ENCODE peak calls at places on chromosomes 4 and X, in seven cellular contexts. One of them, this sample, is unnamed.

GRCh38 chr4:140240237-140240636 is 86.3 kb upstream of the MAML3 start:
- DNase-seq in D721Med: no peak
- DNase-seq in CD4-positive, CD25-positive, alpha-beta regulatory T cell: no peak
- DNase-seq in T-helper 2 cell: no peak
- DNase-seq in HFF-Myc: no peak
- DNase-seq in small intestine: no peak
- DNase-seq in RPMI7951: no peak
- DNase-seq in this sample: no peak

GRCh38 chr4:7673111-7673510 is 238.4 kb upstream of the PSAPL1 start:
- DNase-seq in D721Med: no peak
- DNase-seq in CD4-positive, CD25-positive, alpha-beta regulatory T cell: no peak
- DNase-seq in T-helper 2 cell: no peak
- DNase-seq in HFF-Myc: no peak
- DNase-seq in small intestine: no peak
- DNase-seq in RPMI7951: no peak
- DNase-seq in this sample: no peak

GRCh38 chr4:147041376-147041775 is 95.7 kb upstream of the TTC29 start:
- DNase-seq in D721Med: no peak
- DNase-seq in CD4-positive, CD25-positive, alpha-beta regulatory T cell: no peak
- DNase-seq in T-helper 2 cell: no peak
- DNase-seq in HFF-Myc: no peak
- DNase-seq in small intestine: no peak
- DNase-seq in RPMI7951: no peak
- DNase-seq in this sample: no peak

GRCh38 chr4:40842725-40843401 is 93.1 kb downstream of the NSUN7 start:
- DNase-seq in D721Med: no peak
- DNase-seq in CD4-positive, CD25-positive, alpha-beta regulatory T cell: no peak
- DNase-seq in T-helper 2 cell: no peak
- DNase-seq in HFF-Myc: no peak
- DNase-seq in small intestine: no peak
- DNase-seq in RPMI7951: peak
- DNase-seq in this sample: no peak

GRCh38 chr4:76882630-76883029 is 15.3 kb downstream of the SOWAHB start:
- DNase-seq in D721Med: no peak
- DNase-seq in CD4-positive, CD25-positive, alpha-beta regulatory T cell: no peak
- DNase-seq in T-helper 2 cell: no peak
- DNase-seq in HFF-Myc: no peak
- DNase-seq in small intestine: no peak
- DNase-seq in RPMI7951: no peak
- DNase-seq in this sample: no peak

GRCh38 chr4:48635310-48635709 is 144.8 kb downstream of the FRYL start:
- DNase-seq in D721Med: no peak
- DNase-seq in CD4-positive, CD25-positive, alpha-beta regulatory T cell: no peak
- DNase-seq in T-helper 2 cell: no peak
- DNase-seq in HFF-Myc: no peak
- DNase-seq in small intestine: no peak
- DNase-seq in RPMI7951: peak
- DNase-seq in this sample: peak

GRCh38 chr4:115562506-115562905 is 449.1 kb upstream of the NDST4 start:
- DNase-seq in D721Med: no peak
- DNase-seq in CD4-positive, CD25-positive, alpha-beta regulatory T cell: no peak
- DNase-seq in T-helper 2 cell: no peak
- DNase-seq in HFF-Myc: no peak
- DNase-seq in small intestine: no peak
- DNase-seq in RPMI7951: no peak
- DNase-seq in this sample: no peak

GRCh38 chr4:94406668-94407437 is 44.9 kb upstream of the PDLIM5 start:
- DNase-seq in D721Med: no peak
- DNase-seq in CD4-positive, CD25-positive, alpha-beta regulatory T cell: peak
- DNase-seq in T-helper 2 cell: no peak
- DNase-seq in HFF-Myc: peak
- DNase-seq in small intestine: peak
- DNase-seq in RPMI7951: peak
- DNase-seq in this sample: peak

GRCh38 chr4:139786494-139787354 is 121.1 kb downstream of the MGST2 start:
- DNase-seq in D721Med: no peak
- DNase-seq in CD4-positive, CD25-positive, alpha-beta regulatory T cell: no peak
- DNase-seq in T-helper 2 cell: no peak
- DNase-seq in HFF-Myc: no peak
- DNase-seq in small intestine: no peak
- DNase-seq in RPMI7951: no peak
- DNase-seq in this sample: peak

GRCh38 chrX:85114776-85115175 is 111.1 kb downstream of the APOOL start:
- DNase-seq in D721Med: no peak
- DNase-seq in CD4-positive, CD25-positive, alpha-beta regulatory T cell: no peak
- DNase-seq in T-helper 2 cell: no peak
- DNase-seq in HFF-Myc: no peak
- DNase-seq in small intestine: no peak
- DNase-seq in RPMI7951: no peak
- DNase-seq in this sample: no peak

This sample was measured in ACHN.